ENCODE peak calls at places on chromosomes 7 and 10, in eight cellular contexts. X is stomach; F is CD4-positive, alpha-beta memory T cell; J is tibial nerve; H is lower lobe of right lung; P is kidney; C is effector memory CD4-positive, alpha-beta T cell; A is GM12878. G is an unnamed sample.

GRCh38 chr7:66920256-66920655 is 769 bp upstream of the TMEM248 start:
- DNase-seq in J (no peak), P (no peak), F (no peak), H (no peak), C (no peak), X (no peak), A (no peak), G (no peak)

GRCh38 chr10:78491812-78492211 is 458.1 kb downstream of the RPS24 start:
- DNase-seq in X (no peak), J (no peak), A (no peak), P (no peak), F (no peak), H (no peak), C (no peak), G (no peak)

GRCh38 chr7:75875113-75876080 is 3.4 kb upstream of the RHBDD2 start:
- DNase-seq in X (no peak), F (no peak), A (no peak), H (no peak), P (no peak), C (no peak), J (no peak), G (no peak)

GRCh38 chr7:131057015-131057518 is 270.6 kb upstream of the MKLN1 start:
- DNase-seq in A (no peak), C (no peak), H (no peak), J (no peak), P (no peak), X (no peak), F (peak), G (no peak)

GRCh38 chr10:21499910-21500577 is 25.4 kb downstream of the SKIDA1 start:
- DNase-seq in A (no peak), H (peak), X (no peak), F (peak), P (peak), C (no peak), J (no peak), G (no peak)

GRCh38 chr10:22723343-22723779 is 9.0 kb upstream of the PIP4K2A start:
- DNase-seq in A (peak), X (no peak), J (no peak), F (no peak), P (no peak), C (no peak), H (no peak), G (no peak)

GRCh38 chr10:31927597-31928530 is 767 bp downstream of the ARHGAP12 start:
- DNase-seq in P (peak), X (peak), H (peak), F (peak), A (no peak), J (peak), C (peak), G (no peak)

GRCh38 chr7:56479748-56480147 is 363.5 kb upstream of the NUPR2 start:
- DNase-seq in F (no peak), H (no peak), J (no peak), A (no peak), P (no peak), X (no peak), C (no peak), G (no peak)

GRCh38 chr7:40822861-40823260 is 688.1 kb downstream of the SUGCT start:
- DNase-seq in C (no peak), F (no peak), J (no peak), A (no peak), P (no peak), X (no peak), H (no peak), G (no peak)

GRCh38 chr7:19051767-19052375 is 65.6 kb downstream of the TWIST1 start:
- DNase-seq in F (peak), P (no peak), J (no peak), A (no peak), X (peak), H (no peak), C (no peak), G (no peak)

GRCh38 chr10:97731346-97732051 is 5.4 kb upstream of the ZFYVE27 start:
- DNase-seq in F (peak), X (peak), P (no peak), A (no peak), C (peak), J (peak), H (no peak), G (no peak)

GRCh38 chr10:3033925-3034324 is 33.4 kb upstream of the PFKP start:
- DNase-seq in A (no peak), X (no peak), F (no peak), P (no peak), J (no peak), H (no peak), C (no peak), G (no peak)

GRCh38 chr10:6665847-6666246 is 85.8 kb upstream of the PRKCQ start:
- DNase-seq in H (no peak), A (no peak), P (no peak), J (no peak), F (peak), C (peak), X (no peak), G (no peak)

GRCh38 chr10:71575446-71575845 is 144.1 kb downstream of the C10orf105 start:
- DNase-seq in C (no peak), F (no peak), H (no peak), A (no peak), X (no peak), J (no peak), P (peak), G (no peak)

GRCh38 chr10:112875474-112876267 is 74.4 kb upstream of the TCF7L2 start:
- DNase-seq in J (no peak), C (no peak), H (no peak), P (no peak), X (peak), A (no peak), F (no peak), G (no peak)

GRCh38 chr7:79293655-79294142 is 159.8 kb downstream of the MAGI2 start:
- DNase-seq in X (peak), P (no peak), A (no peak), J (no peak), H (peak), C (no peak), F (no peak), G (no peak)

DNA sequence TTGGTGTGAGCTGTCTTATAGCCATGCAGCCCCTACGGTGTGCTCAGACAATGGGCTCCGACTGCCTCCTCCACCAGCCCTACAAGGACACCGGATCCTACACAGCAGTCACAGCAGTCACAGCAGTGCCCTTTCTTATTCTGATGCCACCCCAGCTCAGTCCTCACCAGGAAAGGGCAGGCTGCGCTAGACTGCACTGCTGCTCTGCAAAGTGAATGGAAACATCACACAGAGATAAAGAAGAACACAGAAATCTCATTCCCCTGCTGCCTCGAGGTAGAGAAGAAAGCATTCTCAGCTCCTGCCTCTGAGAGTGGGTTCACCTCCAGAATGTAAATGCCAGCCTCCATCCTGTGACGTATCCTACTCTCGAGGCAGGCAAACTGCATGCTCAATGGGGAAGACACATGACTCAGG is 241.6 kb upstream of the KMT2E start:
- DNase-seq in J (no peak), F (no peak), H (no peak), A (no peak), C (no peak), P (no peak), X (no peak), G (peak)
- H3K27ac ChIP-seq in J (no peak), F (no peak), H (no peak), A (no peak), C (no peak), P (no peak), X (no peak), G (no peak)

GRCh38 chr10:35056133-35056532 is 34.0 kb downstream of the CUL2 start:
- DNase-seq in P (no peak), C (no peak), A (no peak), H (no peak), J (no peak), X (no peak), F (no peak), G (no peak)

GRCh38 chr10:35056686-35057085 is 33.5 kb downstream of the CUL2 start:
- DNase-seq in P (no peak), A (no peak), J (no peak), H (no peak), F (no peak), C (no peak), X (no peak), G (no peak)

GRCh38 chr10:35058686-35059085 is 31.5 kb downstream of the CUL2 start:
- DNase-seq in J (no peak), F (no peak), A (no peak), X (no peak), C (no peak), H (no peak), P (no peak), G (no peak)

GRCh38 chr10:35058134-35058533 is 32.0 kb downstream of the CUL2 start:
- DNase-seq in C (no peak), H (no peak), A (peak), J (no peak), P (no peak), X (no peak), F (no peak), G (no peak)

GRCh38 chr10:35059486-35059885 is 30.7 kb downstream of the CUL2 start:
- DNase-seq in X (no peak), P (no peak), A (no peak), F (no peak), H (no peak), J (no peak), C (no peak), G (no peak)
- H3K27ac ChIP-seq in X (no peak), P (no peak), A (no peak), F (no peak), H (no peak), J (no peak), C (no peak), G (no peak)

DNA sequence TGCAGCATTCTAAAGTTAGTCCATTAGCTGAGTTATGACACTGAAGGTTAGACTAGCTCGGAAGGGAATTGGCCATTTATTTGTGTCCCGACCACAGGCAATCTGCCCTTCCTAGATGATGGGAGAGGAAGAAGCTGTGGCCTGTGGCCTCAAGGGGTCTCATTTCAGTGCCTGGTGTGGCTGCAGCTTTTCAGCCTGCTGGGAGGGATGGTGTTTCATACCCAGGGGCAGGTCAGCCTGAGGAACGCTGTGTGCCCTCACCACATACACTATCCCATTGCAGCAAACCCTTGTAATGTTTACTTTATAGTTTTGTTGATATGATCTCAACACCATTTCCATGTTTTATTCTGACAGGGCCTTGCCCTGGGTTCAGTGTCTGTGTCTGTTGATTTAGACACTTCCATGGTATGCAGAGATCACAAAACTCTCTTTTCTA is 173.1 kb downstream of the SLC16A9 start:
- DNase-seq in C (no peak), H (peak), X (no peak), A (no peak), J (no peak), F (no peak), P (peak), G (no peak)
- H3K27ac ChIP-seq in C (no peak), H (peak), X (peak), A (no peak), J (peak), F (no peak), P (no peak), G (no peak)

DNA sequence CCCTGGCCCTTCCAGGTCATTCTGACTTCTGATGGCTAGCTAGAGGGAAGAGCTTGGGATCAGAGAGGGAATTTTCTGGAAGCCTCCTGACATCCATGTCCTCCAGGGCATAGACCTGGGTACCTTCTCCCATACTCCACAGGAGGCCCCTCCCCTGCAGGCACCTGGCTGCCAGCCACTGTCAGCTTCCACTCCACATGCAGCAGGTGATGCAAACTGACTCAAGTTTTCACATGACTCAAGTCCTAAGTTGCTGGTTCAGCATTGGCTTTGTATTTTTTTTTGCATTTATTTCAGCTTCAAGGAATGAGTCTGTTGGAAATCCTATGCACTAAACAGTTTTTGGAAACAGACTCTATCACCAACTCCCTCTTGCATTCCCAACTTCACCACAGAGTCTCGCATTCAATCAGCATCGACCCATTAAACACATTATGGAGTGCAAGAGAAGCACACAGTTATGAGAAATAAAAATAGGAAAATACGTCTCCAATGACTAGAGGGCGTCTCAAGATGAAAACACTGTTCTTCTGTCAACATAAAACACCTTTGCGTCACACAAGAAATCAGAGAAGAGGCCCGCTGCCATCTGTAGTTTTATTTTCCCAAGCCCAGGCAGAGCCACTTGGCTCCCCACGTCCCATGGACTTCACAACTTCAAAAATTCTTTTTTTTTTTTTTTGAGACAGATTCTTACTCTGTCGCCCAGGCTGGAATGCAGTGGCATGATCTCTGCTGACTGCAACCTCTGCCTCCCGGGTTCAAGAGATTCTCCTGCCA is 362.6 kb upstream of the MGMT start:
- DNase-seq in J (no peak), C (no peak), X (no peak), H (no peak), F (no peak), P (no peak), A (no peak), G (no peak)
- H3K27ac ChIP-seq in J (no peak), C (no peak), X (no peak), H (peak), F (no peak), P (no peak), A (no peak), G (no peak)

GRCh38 chr7:116710764-116711452 is 38.9 kb downstream of the MET start:
- DNase-seq in J (no peak), C (no peak), A (no peak), P (no peak), F (no peak), X (no peak), H (no peak), G (no peak)
- H3K27ac ChIP-seq in J (no peak), C (no peak), A (no peak), P (peak), F (no peak), X (peak), H (no peak), G (no peak)

DNA sequence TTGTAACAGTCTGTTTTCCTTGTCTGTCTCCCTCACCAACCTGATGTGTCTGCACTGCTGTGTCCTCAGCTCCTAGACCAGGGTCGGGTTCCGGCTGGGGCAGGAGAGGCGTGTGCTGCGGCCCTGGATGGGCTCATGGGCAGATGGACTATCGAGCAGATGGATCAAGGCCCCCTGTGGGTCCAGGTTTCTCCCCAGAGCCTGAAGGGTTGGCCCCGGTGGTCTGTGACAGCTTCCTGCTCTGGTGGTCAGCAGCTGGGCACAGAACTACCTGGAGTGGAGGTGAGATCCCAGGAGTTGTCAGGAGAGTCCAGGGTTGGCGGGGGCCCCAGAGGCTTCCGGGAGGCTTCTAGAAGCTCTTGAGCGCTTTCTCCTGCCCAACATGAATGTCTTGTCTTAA is 75.1 kb downstream of the GRK5 start:
- DNase-seq in J (no peak), H (no peak), F (no peak), P (no peak), A (no peak), C (no peak), X (no peak), G (no peak)
- H3K27ac ChIP-seq in J (peak), H (peak), F (no peak), P (no peak), A (no peak), C (no peak), X (peak), G (no peak)

GRCh38 chr10:102764340-102765257 is 20.9 kb downstream of the WBP1L start:
- DNase-seq in F (no peak), H (no peak), P (no peak), X (no peak), C (no peak), J (no peak), A (no peak), G (no peak)
- H3K27ac ChIP-seq in F (no peak), H (peak), P (peak), X (peak), C (no peak), J (no peak), A (no peak), G (no peak)

GRCh38 chr7:23334482-23335056 is 35.4 kb downstream of the MALSU1 start:
- DNase-seq in X (peak), C (no peak), H (no peak), A (no peak), J (no peak), P (no peak), F (no peak), G (no peak)
- H3K27ac ChIP-seq in X (peak), C (no peak), H (peak), A (no peak), J (no peak), P (no peak), F (no peak), G (no peak)

G was measured in caudate nucleus.